ENCODE peak calls at places on chromosomes 5 and 9, in seven cellular contexts. One of them, this sample, is unnamed.
A peak's percentile ranks its signal among the peaks of the same experiment; 100 is the strongest.

GRCh38 chr5:102856374-102856748 is 101.3 kb downstream of the PAM start:
- DNase-seq in NCI-H524: no peak
- DNase-seq in activated naive CD8-positive, alpha-beta T cell treated with anti-CD3 and anti-CD28 coated beads for 36 hours: no peak
- DNase-seq in A172: peak; percentile 60
- DNase-seq in colonic mucosa: no peak
- DNase-seq in HEK293T: no peak
- DNase-seq in MCF 10A: peak; percentile 13
- DNase-seq in this sample: peak; percentile 76

GRCh38 chr9:84111726-84112125 is 131.1 kb downstream of the RMI1 start:
- DNase-seq in NCI-H524: no peak
- DNase-seq in activated naive CD8-positive, alpha-beta T cell treated with anti-CD3 and anti-CD28 coated beads for 36 hours: no peak
- DNase-seq in A172: peak; percentile 80
- DNase-seq in colonic mucosa: no peak
- DNase-seq in HEK293T: no peak
- DNase-seq in MCF 10A: peak; percentile 20
- DNase-seq in this sample: peak; percentile 80

GRCh38 chr5:24272735-24273134 is 372.0 kb downstream of the CDH10 start:
- DNase-seq in NCI-H524: no peak
- DNase-seq in activated naive CD8-positive, alpha-beta T cell treated with anti-CD3 and anti-CD28 coated beads for 36 hours: no peak
- DNase-seq in A172: no peak
- DNase-seq in colonic mucosa: no peak
- DNase-seq in HEK293T: no peak
- DNase-seq in MCF 10A: no peak
- DNase-seq in this sample: no peak

GRCh38 chr9:127634021-127634420 is 21.9 kb downstream of the STXBP1 start:
- DNase-seq in NCI-H524: no peak
- DNase-seq in activated naive CD8-positive, alpha-beta T cell treated with anti-CD3 and anti-CD28 coated beads for 36 hours: no peak
- DNase-seq in A172: no peak
- DNase-seq in colonic mucosa: peak; percentile 79
- DNase-seq in HEK293T: no peak
- DNase-seq in MCF 10A: no peak
- DNase-seq in this sample: no peak

GRCh38 chr5:179905144-179905526 is 2.6 kb downstream of the TBC1D9B start:
- DNase-seq in NCI-H524: no peak
- DNase-seq in activated naive CD8-positive, alpha-beta T cell treated with anti-CD3 and anti-CD28 coated beads for 36 hours: no peak
- DNase-seq in A172: no peak
- DNase-seq in colonic mucosa: no peak
- DNase-seq in HEK293T: no peak
- DNase-seq in MCF 10A: no peak
- DNase-seq in this sample: no peak

GRCh38 chr5:97762483-97762882 is 579.4 kb upstream of the RIOK2 start:
- DNase-seq in NCI-H524: no peak
- DNase-seq in activated naive CD8-positive, alpha-beta T cell treated with anti-CD3 and anti-CD28 coated beads for 36 hours: no peak
- DNase-seq in A172: no peak
- DNase-seq in colonic mucosa: no peak
- DNase-seq in HEK293T: no peak
- DNase-seq in MCF 10A: no peak
- DNase-seq in this sample: no peak

GRCh38 chr9:121820286-121821005 is 169.0 kb downstream of the DAB2IP start:
- DNase-seq in NCI-H524: no peak
- DNase-seq in activated naive CD8-positive, alpha-beta T cell treated with anti-CD3 and anti-CD28 coated beads for 36 hours: no peak
- DNase-seq in A172: no peak
- DNase-seq in colonic mucosa: no peak
- DNase-seq in HEK293T: no peak
- DNase-seq in MCF 10A: no peak
- DNase-seq in this sample: no peak

GRCh38 chr9:24616858-24617257 is 71.2 kb upstream of the IZUMO3 start:
- DNase-seq in NCI-H524: peak; percentile 25
- DNase-seq in activated naive CD8-positive, alpha-beta T cell treated with anti-CD3 and anti-CD28 coated beads for 36 hours: no peak
- DNase-seq in A172: no peak
- DNase-seq in colonic mucosa: no peak
- DNase-seq in HEK293T: no peak
- DNase-seq in MCF 10A: peak; percentile 3
- DNase-seq in this sample: no peak

GRCh38 chr5:171842006-171842776 is 56.6 kb downstream of the SMIM23 start:
- DNase-seq in NCI-H524: no peak
- DNase-seq in activated naive CD8-positive, alpha-beta T cell treated with anti-CD3 and anti-CD28 coated beads for 36 hours: no peak
- DNase-seq in A172: peak; percentile 11
- DNase-seq in colonic mucosa: no peak
- DNase-seq in HEK293T: no peak
- DNase-seq in MCF 10A: no peak
- DNase-seq in this sample: peak; percentile 9

GRCh38 chr5:26763151-26763550 is 275.2 kb downstream of the CDH9 start:
- DNase-seq in NCI-H524: no peak
- DNase-seq in activated naive CD8-positive, alpha-beta T cell treated with anti-CD3 and anti-CD28 coated beads for 36 hours: no peak
- DNase-seq in A172: peak; percentile 2
- DNase-seq in colonic mucosa: no peak
- DNase-seq in HEK293T: no peak
- DNase-seq in MCF 10A: peak; percentile 53
- DNase-seq in this sample: no peak

GRCh38 chr9:124511891-124512805 is 4.9 kb upstream of the NR5A1 start:
- DNase-seq in NCI-H524: no peak
- DNase-seq in activated naive CD8-positive, alpha-beta T cell treated with anti-CD3 and anti-CD28 coated beads for 36 hours: no peak
- DNase-seq in A172: no peak
- DNase-seq in colonic mucosa: no peak
- DNase-seq in HEK293T: no peak
- DNase-seq in MCF 10A: no peak
- DNase-seq in this sample: no peak

GRCh38 chr5:95347516-95348140 is 43.5 kb upstream of the FAM81B start:
- DNase-seq in NCI-H524: peak; percentile 10
- DNase-seq in activated naive CD8-positive, alpha-beta T cell treated with anti-CD3 and anti-CD28 coated beads for 36 hours: no peak
- DNase-seq in A172: no peak
- DNase-seq in colonic mucosa: no peak
- DNase-seq in HEK293T: no peak
- DNase-seq in MCF 10A: no peak
- DNase-seq in this sample: no peak

GRCh38 chr5:151870820-151871219 is 53.8 kb downstream of the GLRA1 start:
- DNase-seq in NCI-H524: no peak
- DNase-seq in activated naive CD8-positive, alpha-beta T cell treated with anti-CD3 and anti-CD28 coated beads for 36 hours: no peak
- DNase-seq in A172: peak; percentile 98
- DNase-seq in colonic mucosa: no peak
- DNase-seq in HEK293T: no peak
- DNase-seq in MCF 10A: peak; percentile 89
- DNase-seq in this sample: peak; percentile 82

GRCh38 chr5:156383510-156383909 is 56.5 kb downstream of the SGCD start:
- DNase-seq in NCI-H524: no peak
- DNase-seq in activated naive CD8-positive, alpha-beta T cell treated with anti-CD3 and anti-CD28 coated beads for 36 hours: no peak
- DNase-seq in A172: no peak
- DNase-seq in colonic mucosa: no peak
- DNase-seq in HEK293T: no peak
- DNase-seq in MCF 10A: peak; percentile 55
- DNase-seq in this sample: no peak

GRCh38 chr9:121499427-121500164 is at the start of gene GGTA1:
- DNase-seq in NCI-H524: peak; percentile 54
- DNase-seq in activated naive CD8-positive, alpha-beta T cell treated with anti-CD3 and anti-CD28 coated beads for 36 hours: peak; percentile 23
- DNase-seq in A172: peak; percentile 16
- DNase-seq in colonic mucosa: peak; percentile 45
- DNase-seq in HEK293T: peak; percentile 70
- DNase-seq in MCF 10A: peak; percentile 37
- DNase-seq in this sample: no peak

GRCh38 chr9:100589582-100589981 is 11.7 kb downstream of the CAVIN4 start:
- DNase-seq in NCI-H524: no peak
- DNase-seq in activated naive CD8-positive, alpha-beta T cell treated with anti-CD3 and anti-CD28 coated beads for 36 hours: no peak
- DNase-seq in A172: peak; percentile 54
- DNase-seq in colonic mucosa: no peak
- DNase-seq in HEK293T: no peak
- DNase-seq in MCF 10A: no peak
- DNase-seq in this sample: peak; percentile 61

GRCh38 chr9:134224130-134224826 is 59.9 kb upstream of the RNU6ATAC start:
- DNase-seq in NCI-H524: no peak
- DNase-seq in activated naive CD8-positive, alpha-beta T cell treated with anti-CD3 and anti-CD28 coated beads for 36 hours: no peak
- DNase-seq in A172: no peak
- DNase-seq in colonic mucosa: no peak
- DNase-seq in HEK293T: no peak
- DNase-seq in MCF 10A: no peak
- DNase-seq in this sample: no peak

GRCh38 chr9:126432659-126433058 is 106.0 kb downstream of the MVB12B start:
- DNase-seq in NCI-H524: no peak
- DNase-seq in activated naive CD8-positive, alpha-beta T cell treated with anti-CD3 and anti-CD28 coated beads for 36 hours: no peak
- DNase-seq in A172: no peak
- DNase-seq in colonic mucosa: no peak
- DNase-seq in HEK293T: no peak
- DNase-seq in MCF 10A: no peak
- DNase-seq in this sample: no peak

GRCh38 chr9:126428524-126429175 is 102.0 kb downstream of the MVB12B start:
- DNase-seq in NCI-H524: no peak
- DNase-seq in activated naive CD8-positive, alpha-beta T cell treated with anti-CD3 and anti-CD28 coated beads for 36 hours: no peak
- DNase-seq in A172: no peak
- DNase-seq in colonic mucosa: no peak
- DNase-seq in HEK293T: no peak
- DNase-seq in MCF 10A: no peak
- DNase-seq in this sample: no peak

GRCh38 chr5:144468542-144468941 is 297.9 kb downstream of the KCTD16 start:
- DNase-seq in NCI-H524: peak; percentile 15
- DNase-seq in activated naive CD8-positive, alpha-beta T cell treated with anti-CD3 and anti-CD28 coated beads for 36 hours: no peak
- DNase-seq in A172: no peak
- DNase-seq in colonic mucosa: no peak
- DNase-seq in HEK293T: no peak
- DNase-seq in MCF 10A: no peak
- DNase-seq in this sample: no peak

GRCh38 chr5:84248013-84248412 is 136.7 kb downstream of the EDIL3 start:
- DNase-seq in NCI-H524: no peak
- DNase-seq in activated naive CD8-positive, alpha-beta T cell treated with anti-CD3 and anti-CD28 coated beads for 36 hours: no peak
- DNase-seq in A172: peak; percentile 27
- DNase-seq in colonic mucosa: no peak
- DNase-seq in HEK293T: peak; percentile 10
- DNase-seq in MCF 10A: no peak
- DNase-seq in this sample: no peak

GRCh38 chr5:167644619-167645018 is 646.8 kb upstream of the WWC1 start:
- DNase-seq in NCI-H524: no peak
- DNase-seq in activated naive CD8-positive, alpha-beta T cell treated with anti-CD3 and anti-CD28 coated beads for 36 hours: no peak
- DNase-seq in A172: no peak
- DNase-seq in colonic mucosa: no peak
- DNase-seq in HEK293T: no peak
- DNase-seq in MCF 10A: peak; percentile 95
- DNase-seq in this sample: peak; percentile 22

GRCh38 chr5:114010362-114010761 is 351.5 kb upstream of the KCNN2 start:
- DNase-seq in NCI-H524: no peak
- DNase-seq in activated naive CD8-positive, alpha-beta T cell treated with anti-CD3 and anti-CD28 coated beads for 36 hours: no peak
- DNase-seq in A172: peak; percentile 3
- DNase-seq in colonic mucosa: no peak
- DNase-seq in HEK293T: no peak
- DNase-seq in MCF 10A: peak; percentile 31
- DNase-seq in this sample: peak; percentile 44

GRCh38 chr5:174300941-174301761 is 255.6 kb downstream of the NSG2 start:
- DNase-seq in NCI-H524: no peak
- DNase-seq in activated naive CD8-positive, alpha-beta T cell treated with anti-CD3 and anti-CD28 coated beads for 36 hours: no peak
- DNase-seq in A172: no peak
- DNase-seq in colonic mucosa: no peak
- DNase-seq in HEK293T: no peak
- DNase-seq in MCF 10A: no peak
- DNase-seq in this sample: no peak

GRCh38 chr9:94517254-94517653 is 37.6 kb upstream of the PCAT7 start:
- DNase-seq in NCI-H524: no peak
- DNase-seq in activated naive CD8-positive, alpha-beta T cell treated with anti-CD3 and anti-CD28 coated beads for 36 hours: no peak
- DNase-seq in A172: no peak
- DNase-seq in colonic mucosa: no peak
- DNase-seq in HEK293T: no peak
- DNase-seq in MCF 10A: no peak
- DNase-seq in this sample: no peak

GRCh38 chr5:1009359-1010180 is 968 bp downstream of the NKD2 start:
- DNase-seq in NCI-H524: no peak
- DNase-seq in activated naive CD8-positive, alpha-beta T cell treated with anti-CD3 and anti-CD28 coated beads for 36 hours: no peak
- DNase-seq in A172: no peak
- DNase-seq in colonic mucosa: no peak
- DNase-seq in HEK293T: no peak
- DNase-seq in MCF 10A: no peak
- DNase-seq in this sample: no peak

GRCh38 chr9:93601063-93601462 is 24.7 kb downstream of the PHF2 start:
- DNase-seq in NCI-H524: no peak
- DNase-seq in activated naive CD8-positive, alpha-beta T cell treated with anti-CD3 and anti-CD28 coated beads for 36 hours: no peak
- DNase-seq in A172: no peak
- DNase-seq in colonic mucosa: no peak
- DNase-seq in HEK293T: no peak
- DNase-seq in MCF 10A: no peak
- DNase-seq in this sample: no peak

GRCh38 chr5:132687995-132688394 is 14.2 kb downstream of the IL4 start:
- DNase-seq in NCI-H524: no peak
- DNase-seq in activated naive CD8-positive, alpha-beta T cell treated with anti-CD3 and anti-CD28 coated beads for 36 hours: peak; percentile 27
- DNase-seq in A172: no peak
- DNase-seq in colonic mucosa: no peak
- DNase-seq in HEK293T: no peak
- DNase-seq in MCF 10A: no peak
- DNase-seq in this sample: no peak

GRCh38 chr9:3887121-3887797 is 361.5 kb upstream of the RFX3 start:
- DNase-seq in NCI-H524: no peak
- DNase-seq in activated naive CD8-positive, alpha-beta T cell treated with anti-CD3 and anti-CD28 coated beads for 36 hours: no peak
- DNase-seq in A172: no peak
- DNase-seq in colonic mucosa: no peak
- DNase-seq in HEK293T: no peak
- DNase-seq in MCF 10A: no peak
- DNase-seq in this sample: peak; percentile 45

GRCh38 chr9:128637656-128638055 is 19.0 kb downstream of the DYNC2I2 start:
- DNase-seq in NCI-H524: no peak
- DNase-seq in activated naive CD8-positive, alpha-beta T cell treated with anti-CD3 and anti-CD28 coated beads for 36 hours: no peak
- DNase-seq in A172: peak; percentile 87
- DNase-seq in colonic mucosa: no peak
- DNase-seq in HEK293T: no peak
- DNase-seq in MCF 10A: no peak
- DNase-seq in this sample: no peak

GRCh38 chr9:27367175-27367798 is 70.3 kb upstream of the EQTN start:
- DNase-seq in NCI-H524: no peak
- DNase-seq in activated naive CD8-positive, alpha-beta T cell treated with anti-CD3 and anti-CD28 coated beads for 36 hours: no peak
- DNase-seq in A172: no peak
- DNase-seq in colonic mucosa: no peak
- DNase-seq in HEK293T: no peak
- DNase-seq in MCF 10A: no peak
- DNase-seq in this sample: no peak

GRCh38 chr5:107670927-107671741 is at the start of gene EFNA5:
- DNase-seq in NCI-H524: peak; percentile 44
- DNase-seq in activated naive CD8-positive, alpha-beta T cell treated with anti-CD3 and anti-CD28 coated beads for 36 hours: peak; percentile 26
- DNase-seq in A172: no peak
- DNase-seq in colonic mucosa: peak; percentile 64
- DNase-seq in HEK293T: no peak
- DNase-seq in MCF 10A: peak; percentile 57
- DNase-seq in this sample: no peak

GRCh38 chr9:72589684-72590555 is 68.5 kb downstream of the TMC1 start:
- DNase-seq in NCI-H524: no peak
- DNase-seq in activated naive CD8-positive, alpha-beta T cell treated with anti-CD3 and anti-CD28 coated beads for 36 hours: no peak
- DNase-seq in A172: no peak
- DNase-seq in colonic mucosa: no peak
- DNase-seq in HEK293T: no peak
- DNase-seq in MCF 10A: no peak
- DNase-seq in this sample: peak; percentile 82

GRCh38 chr9:107807183-107807582 is 317.6 kb upstream of the KLF4 start:
- DNase-seq in NCI-H524: no peak
- DNase-seq in activated naive CD8-positive, alpha-beta T cell treated with anti-CD3 and anti-CD28 coated beads for 36 hours: no peak
- DNase-seq in A172: peak; percentile 30
- DNase-seq in colonic mucosa: no peak
- DNase-seq in HEK293T: no peak
- DNase-seq in MCF 10A: peak; percentile 67
- DNase-seq in this sample: peak; percentile 67

GRCh38 chr9:134570151-134570621 is 71.4 kb upstream of the COL5A1 start:
- DNase-seq in NCI-H524: peak; percentile 26
- DNase-seq in activated naive CD8-positive, alpha-beta T cell treated with anti-CD3 and anti-CD28 coated beads for 36 hours: no peak
- DNase-seq in A172: no peak
- DNase-seq in colonic mucosa: no peak
- DNase-seq in HEK293T: no peak
- DNase-seq in MCF 10A: no peak
- DNase-seq in this sample: no peak

GRCh38 chr9:21688108-21689102 is 114.0 kb upstream of the MTAP start:
- DNase-seq in NCI-H524: no peak
- DNase-seq in activated naive CD8-positive, alpha-beta T cell treated with anti-CD3 and anti-CD28 coated beads for 36 hours: no peak
- DNase-seq in A172: no peak
- DNase-seq in colonic mucosa: no peak
- DNase-seq in HEK293T: no peak
- DNase-seq in MCF 10A: peak; percentile 66
- DNase-seq in this sample: peak; percentile 46

GRCh38 chr9:101119206-101119819 is 90.8 kb downstream of the PLPPR1 start:
- DNase-seq in NCI-H524: peak; percentile 84
- DNase-seq in activated naive CD8-positive, alpha-beta T cell treated with anti-CD3 and anti-CD28 coated beads for 36 hours: peak; percentile 20
- DNase-seq in A172: peak; percentile 21
- DNase-seq in colonic mucosa: peak; percentile 59
- DNase-seq in HEK293T: peak; percentile 55
- DNase-seq in MCF 10A: peak; percentile 64
- DNase-seq in this sample: peak; percentile 11

GRCh38 chr5:154487541-154487940 is 9.5 kb upstream of the HAND1 start:
- DNase-seq in NCI-H524: no peak
- DNase-seq in activated naive CD8-positive, alpha-beta T cell treated with anti-CD3 and anti-CD28 coated beads for 36 hours: peak; percentile 67
- DNase-seq in A172: no peak
- DNase-seq in colonic mucosa: no peak
- DNase-seq in HEK293T: no peak
- DNase-seq in MCF 10A: no peak
- DNase-seq in this sample: no peak